ENCODE peak calls at places on chromosomes 11 and 22, in nine cellular contexts. One of them, this sample, is unnamed.

GRCh38 chr22:21568207-21569075 is 927 bp downstream of the UBE2L3 start:
- DNase-seq in iPS DF 19.7: no peak
- DNase-seq in ELR: peak
- DNase-seq in HT-29: peak
- DNase-seq in activated naive CD8-positive, alpha-beta T cell treated with anti-CD3 and anti-CD28 coated beads for 36 hours: peak
- DNase-seq in NCI-H2171: no peak
- DNase-seq in COR-L47: no peak
- DNase-seq in right lobe of liver: no peak
- DNase-seq in body of pancreas: peak
- DNase-seq in this sample: no peak

GRCh38 chr22:22099833-22100812 is 117.5 kb upstream of the TOP3B start:
- DNase-seq in iPS DF 19.7: no peak
- DNase-seq in ELR: peak
- DNase-seq in HT-29: peak
- DNase-seq in activated naive CD8-positive, alpha-beta T cell treated with anti-CD3 and anti-CD28 coated beads for 36 hours: no peak
- DNase-seq in NCI-H2171: no peak
- DNase-seq in COR-L47: no peak
- DNase-seq in right lobe of liver: no peak
- DNase-seq in body of pancreas: no peak
- DNase-seq in this sample: no peak

GRCh38 chr11:74100231-74100630 is 70.6 kb downstream of the C2CD3 start:
- DNase-seq in iPS DF 19.7: no peak
- DNase-seq in ELR: no peak
- DNase-seq in HT-29: no peak
- DNase-seq in activated naive CD8-positive, alpha-beta T cell treated with anti-CD3 and anti-CD28 coated beads for 36 hours: no peak
- DNase-seq in NCI-H2171: no peak
- DNase-seq in COR-L47: no peak
- DNase-seq in right lobe of liver: no peak
- DNase-seq in body of pancreas: no peak
- DNase-seq in this sample: no peak

GRCh38 chr11:31005202-31005601 is 364.3 kb downstream of the DCDC1 start:
- DNase-seq in iPS DF 19.7: no peak
- DNase-seq in ELR: no peak
- DNase-seq in HT-29: no peak
- DNase-seq in activated naive CD8-positive, alpha-beta T cell treated with anti-CD3 and anti-CD28 coated beads for 36 hours: no peak
- DNase-seq in NCI-H2171: no peak
- DNase-seq in COR-L47: no peak
- DNase-seq in right lobe of liver: no peak
- DNase-seq in body of pancreas: no peak
- DNase-seq in this sample: no peak

GRCh38 chr22:38203090-38203810 is 1.5 kb downstream of the MAFF start:
- DNase-seq in iPS DF 19.7: no peak
- DNase-seq in ELR: peak
- DNase-seq in HT-29: peak
- DNase-seq in activated naive CD8-positive, alpha-beta T cell treated with anti-CD3 and anti-CD28 coated beads for 36 hours: peak
- DNase-seq in NCI-H2171: no peak
- DNase-seq in COR-L47: no peak
- DNase-seq in right lobe of liver: peak
- DNase-seq in body of pancreas: peak
- DNase-seq in this sample: no peak

GRCh38 chr11:89436071-89436470 is 55.1 kb downstream of the NOX4 start:
- DNase-seq in iPS DF 19.7: no peak
- DNase-seq in ELR: peak
- DNase-seq in HT-29: no peak
- DNase-seq in activated naive CD8-positive, alpha-beta T cell treated with anti-CD3 and anti-CD28 coated beads for 36 hours: no peak
- DNase-seq in NCI-H2171: no peak
- DNase-seq in COR-L47: no peak
- DNase-seq in right lobe of liver: no peak
- DNase-seq in body of pancreas: no peak
- DNase-seq in this sample: no peak

GRCh38 chr22:33841281-33842005 is 78.8 kb downstream of the LARGE1 start:
- DNase-seq in iPS DF 19.7: no peak
- DNase-seq in ELR: no peak
- DNase-seq in HT-29: no peak
- DNase-seq in activated naive CD8-positive, alpha-beta T cell treated with anti-CD3 and anti-CD28 coated beads for 36 hours: no peak
- DNase-seq in NCI-H2171: no peak
- DNase-seq in COR-L47: no peak
- DNase-seq in right lobe of liver: no peak
- DNase-seq in body of pancreas: no peak
- DNase-seq in this sample: no peak

GRCh38 chr11:3195251-3196160 is 23.1 kb downstream of the MRGPRG start:
- DNase-seq in iPS DF 19.7: no peak
- DNase-seq in ELR: peak
- DNase-seq in HT-29: peak
- DNase-seq in activated naive CD8-positive, alpha-beta T cell treated with anti-CD3 and anti-CD28 coated beads for 36 hours: no peak
- DNase-seq in NCI-H2171: no peak
- DNase-seq in COR-L47: no peak
- DNase-seq in right lobe of liver: no peak
- DNase-seq in body of pancreas: no peak
- DNase-seq in this sample: no peak

This sample was measured in smooth muscle cell of the brain vasculature.